ENCODE peak calls at places on chromosomes 16 and 17, in four cellular contexts. T is gastrocnemius medialis, P is BJ, A is neural progenitor cell. I is an unnamed sample.

GRCh38 chr16:79714440-79714839 is 113.9 kb upstream of the MAF start:
- DNase-seq in T (no peak), P (no peak), A (no peak), I (no peak)

GRCh38 chr16:4176794-4177438 is 60.7 kb upstream of the ADCY9 start:
- DNase-seq in T (no peak), P (no peak), A (no peak), I (peak; percentile 29)

GRCh38 chr17:35448214-35448898 is at the start of gene SLFN13:
- DNase-seq in T (peak; percentile 9), P (no peak), A (peak; percentile 56), I (peak; percentile 49)

GRCh38 chr17:66557886-66558285 is 255.5 kb downstream of the PRKCA start:
- DNase-seq in T (no peak), P (no peak), A (no peak), I (no peak)

GRCh38 chr16:22232277-22233049 is 26.4 kb downstream of the EEF2K start:
- DNase-seq in T (no peak), P (no peak), A (no peak), I (peak; percentile 41)

GRCh38 chr17:73268582-73269328 is 7.1 kb upstream of the CPSF4L start:
- DNase-seq in T (no peak), P (no peak), A (no peak), I (no peak)

GRCh38 chr16:12340151-12340733 is 363.7 kb downstream of the SNX29 start:
- DNase-seq in T (no peak), P (peak; percentile 39), A (peak; percentile 64), I (no peak)

GRCh38 chr17:38341035-38341721 is 2.6 kb downstream of the GPR179 start:
- DNase-seq in T (no peak), P (no peak), A (peak; percentile 57), I (no peak)

GRCh38 chr17:15335446-15335845 is 6.0 kb downstream of the TEKT3 start:
- DNase-seq in T (no peak), P (no peak), A (no peak), I (no peak)

DNA sequence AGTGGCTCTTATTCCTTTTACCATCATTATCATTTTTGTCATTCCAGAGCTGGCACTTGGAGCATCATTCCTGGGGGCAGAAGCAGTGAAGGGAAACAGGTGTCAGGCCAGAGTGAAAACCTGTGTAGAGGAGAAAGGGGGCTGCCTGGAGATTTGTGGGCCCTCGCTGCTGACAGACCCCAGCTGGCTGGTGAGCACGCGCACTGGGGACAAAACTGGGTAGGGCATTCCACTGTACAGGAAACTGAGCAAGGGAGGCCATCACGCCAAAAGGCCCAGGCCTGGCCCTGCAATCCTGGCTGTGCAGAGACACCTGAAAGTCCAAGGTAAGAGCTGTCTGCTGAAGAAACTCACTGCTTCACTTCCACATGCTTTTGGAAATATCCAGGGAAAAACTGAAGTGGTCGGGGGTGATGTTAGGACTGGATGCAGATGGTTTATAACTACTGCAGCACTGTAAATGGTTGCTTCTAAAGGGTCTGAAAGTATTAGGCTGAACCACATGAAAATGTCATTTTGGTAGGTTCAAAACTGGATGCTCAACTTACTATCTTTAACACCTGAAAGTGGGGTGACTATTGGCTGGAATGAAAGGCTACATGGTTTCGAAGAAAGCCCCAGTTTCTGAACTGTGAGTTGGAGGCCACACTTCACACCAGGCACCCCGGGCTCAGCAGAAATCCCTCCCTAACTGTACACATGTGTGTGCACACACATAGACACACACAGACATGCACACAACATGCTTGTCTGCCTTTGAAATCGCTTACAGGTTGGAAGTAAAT is 225.0 kb downstream of the C16orf78 start:
- DNase-seq in T (no peak), P (no peak), A (no peak), I (no peak)
- H3K4me3 ChIP-seq in T (no peak overlapping the region), P (no peak overlapping the region), A (no peak overlapping the region), I (no peak overlapping the region)

DNA sequence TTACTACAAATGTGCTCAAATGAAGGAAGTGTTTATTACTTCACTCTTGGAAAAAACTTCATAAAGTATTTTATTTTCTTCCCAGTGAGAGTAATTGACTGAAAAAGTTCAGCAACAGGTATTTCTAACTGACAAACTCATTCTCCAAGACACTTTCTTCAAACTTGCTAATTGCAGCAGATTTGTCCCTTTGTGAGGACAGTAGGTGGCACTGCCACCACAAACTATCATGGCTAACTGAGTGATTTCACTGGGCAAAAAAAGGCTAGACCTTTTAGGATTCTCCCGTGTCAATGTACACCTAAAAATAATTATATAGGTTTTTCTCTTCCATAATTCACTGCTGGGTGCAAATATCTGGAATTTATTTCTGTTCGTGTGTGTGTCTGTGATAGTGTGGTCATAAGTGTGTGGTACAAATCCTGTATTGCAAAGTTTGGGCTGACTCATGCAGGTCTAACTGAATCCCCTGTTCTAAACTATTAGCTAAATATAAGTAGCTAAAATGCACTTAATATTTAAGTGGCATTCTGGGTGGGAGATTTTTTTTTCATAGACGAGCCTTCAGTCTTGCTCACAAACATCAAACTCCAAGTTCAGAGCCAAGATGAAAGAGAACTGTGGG is 3.9 kb downstream of the HS3ST3A1 start:
- DNase-seq in T (no peak), P (no peak), A (peak; percentile 65), I (no peak)
- TF ChIP-seq CTCF in T (peak; percentile 55), P (peak; percentile 62), A (peak; percentile 84), I (peak; percentile 57)

GRCh38 chr17:82035956-82036633 is 1.4 kb downstream of the DCXR start:
- DNase-seq in T (no peak), P (no peak), A (no peak), I (no peak)
- H3K4me3 ChIP-seq in T (peak overlapping the region; percentile 79), P (peak overlapping the region; percentile 64), A (peak overlapping the region; percentile 66), I (no peak overlapping the region)

DNA sequence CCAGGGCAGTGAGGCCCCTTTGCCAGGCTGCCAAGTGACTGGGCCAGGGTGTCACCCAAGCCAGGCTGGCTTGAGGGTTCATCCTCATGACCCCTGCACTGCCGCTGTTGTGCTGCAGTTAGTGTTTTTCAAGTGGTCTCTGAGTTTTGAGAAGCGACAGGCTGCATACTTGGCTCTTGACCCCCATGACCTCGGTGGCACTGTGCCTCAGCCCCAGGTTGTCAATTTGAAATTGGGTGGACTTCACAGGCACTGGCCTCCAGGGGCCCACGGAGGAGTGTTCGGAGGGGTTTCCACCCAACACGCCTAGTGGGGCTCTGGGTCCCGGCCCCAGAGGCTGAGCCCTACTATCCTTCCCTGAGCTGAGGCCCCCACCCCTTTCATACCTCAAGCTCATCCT is 42.7 kb downstream of the DHRS7B start:
- DNase-seq in T (no peak), P (no peak), A (no peak), I (no peak)
- TF ChIP-seq CTCF in T (no peak), P (no peak), A (no peak), I (no peak)

GRCh38 chr17:58351710-58352017 is 337 bp downstream of the SUPT4H1 start:
- DNase-seq in T (no peak), P (no peak), A (no peak), I (no peak)
- H3K4me3 ChIP-seq in T (peak overlapping the region; percentile 93), P (peak overlapping the region; percentile 74), A (peak overlapping the region; percentile 92), I (peak overlapping the region; percentile 93)

GRCh38 chr16:8639694-8640093 is 18.2 kb downstream of the METTL22 start:
- DNase-seq in T (no peak), P (no peak), A (no peak), I (no peak)

GRCh38 chr16:8632675-8633182 is 11.2 kb downstream of the METTL22 start:
- DNase-seq in T (no peak), P (no peak), A (no peak), I (no peak)

GRCh38 chr16:8631818-8632217 is 10.3 kb downstream of the METTL22 start:
- DNase-seq in T (no peak), P (no peak), A (no peak), I (no peak)

GRCh38 chr16:8631373-8631772 is 9.9 kb downstream of the METTL22 start:
- DNase-seq in T (no peak), P (no peak), A (no peak), I (no peak)

GRCh38 chr16:8634991-8635736 is 13.7 kb downstream of the METTL22 start:
- DNase-seq in T (no peak), P (no peak), A (peak; percentile 80), I (no peak)
- TF ChIP-seq CTCF in T (no peak), P (peak; percentile 60), A (peak; percentile 98), I (peak; percentile 89)

GRCh38 chr17:76535788-76536510 is 1.6 kb downstream of the CYGB start:
- DNase-seq in T (no peak), P (no peak), A (no peak), I (no peak)
- H3K4me3 ChIP-seq in T (peak overlapping the region; percentile 52), P (no peak overlapping the region), A (no peak overlapping the region), I (no peak overlapping the region)

GRCh38 chr17:10579270-10579669 is 29.8 kb upstream of the MYH2 start:
- DNase-seq in T (no peak), P (no peak), A (no peak), I (no peak)
- TF ChIP-seq CTCF in T (no peak), P (no peak), A (no peak), I (no peak)

I was measured in kidney epithelial cell.